ENCODE peak calls at places on chromosomes 2 and 18, in four cellular contexts. R, S, L and P are unnamed samples. For H3K9me3, the result is how much of the 10 kb centered on the place peaks cover.

GRCh38 chr2:53422979-53423378 is 344.6 kb upstream of the CHAC2 start:
- DNase-seq in R (peak), L (no peak), S (no peak), P (no peak)

GRCh38 chr2:37894047-37894446 is 31.0 kb upstream of the RMDN2 start:
- DNase-seq in R (no peak), L (no peak), S (no peak), P (no peak)

GRCh38 chr2:61758991-61759390 is 94.9 kb downstream of the FAM161A start:
- DNase-seq in L (no peak), R (no peak), S (no peak), P (no peak)

GRCh38 chr18:54675076-54675475 is 84.0 kb downstream of the DYNAP start:
- DNase-seq in S (no peak), L (no peak), R (no peak), P (no peak)

GRCh38 chr2:9032555-9032954 is 29.1 kb upstream of the MBOAT2 start:
- DNase-seq in R (no peak), S (no peak), L (no peak), P (no peak)

GRCh38 chr2:7020939-7021470 is 103.8 kb downstream of the RNF144A start:
- DNase-seq in R (no peak), L (no peak), S (no peak), P (no peak)

GRCh38 chr2:105888625-105889024 is 143.9 kb downstream of the NCK2 start:
- DNase-seq in L (no peak), S (no peak), R (peak), P (no peak)

GRCh38 chr2:112817082-112817481 is 19.5 kb downstream of the IL1B start:
- DNase-seq in R (no peak), S (no peak), L (no peak), P (no peak)

GRCh38 chr2:123502926-123503325 is 522.2 kb upstream of the CNTNAP5 start:
- DNase-seq in S (no peak), R (no peak), L (no peak), P (no peak)

GRCh38 chr2:224562831-224563230 is 22.3 kb downstream of the CUL3 start:
- DNase-seq in R (no peak), S (no peak), L (no peak), P (no peak)

GRCh38 chr2:10467401-10467800 is 19.3 kb upstream of the ODC1 start:
- DNase-seq in S (no peak), R (no peak), L (no peak), P (no peak)

GRCh38 chr2:200901459-200902072 is 12.4 kb downstream of the NIF3L1 start:
- DNase-seq in L (no peak), S (no peak), R (peak), P (peak)

GRCh38 chr2:62201307-62201706 is 5.4 kb downstream of the B3GNT2 start:
- DNase-seq in S (no peak), R (no peak), L (no peak), P (no peak)

GRCh38 chr2:13106302-13106701 is 389.6 kb downstream of the TRIB2 start:
- DNase-seq in S (no peak), R (no peak), L (no peak), P (no peak)

GRCh38 chr2:198162276-198162675 is 357.9 kb downstream of the PLCL1 start:
- DNase-seq in L (no peak), R (no peak), S (no peak), P (no peak)

GRCh38 chr2:9675369-9676351 is 44.9 kb upstream of the YWHAQ start:
- DNase-seq in R (no peak), S (no peak), L (no peak), P (no peak)

GRCh38 chr2:216695401-216695821 is at the start of gene IGFBP5:
- DNase-seq in R (no peak), L (peak), S (peak), P (no peak)

GRCh38 chr2:129895526-129896082 is 83.9 kb upstream of the RAB6C start:
- DNase-seq in L (no peak), S (no peak), R (no peak), P (no peak)

GRCh38 chr18:24631238-24632025 is 171.0 kb downstream of the HRH4 start:
- DNase-seq in R (no peak), L (peak), S (no peak), P (no peak)

GRCh38 chr18:3706279-3707097 is 256.5 kb downstream of the TGIF1 start:
- DNase-seq in S (no peak), L (no peak), R (no peak), P (no peak)

GRCh38 chr2:89845532-89845931 is 1154.1 kb downstream of the RPIA start:
- DNase-seq in R (no peak), S (no peak), L (no peak), P (no peak)

GRCh38 chr2:100791936-100792308 is 28.0 kb upstream of the NPAS2 start:
- DNase-seq in L (no peak), R (no peak), S (no peak), P (no peak)

GRCh38 chr2:84830095-84830494 is 50.8 kb downstream of the TRABD2A start:
- DNase-seq in R (no peak), S (peak), L (peak), P (no peak)

GRCh38 chr2:154194917-154195643 is 323.4 kb downstream of the GALNT13 start:
- DNase-seq in L (no peak), S (no peak), R (no peak), P (no peak)

GRCh38 chr2:236287656-236288055 is 23.4 kb upstream of the ASB18 start:
- DNase-seq in R (no peak), L (no peak), S (no peak), P (no peak)

GRCh38 chr2:125172181-125172580 is 1147.1 kb downstream of the CNTNAP5 start:
- DNase-seq in L (no peak), R (no peak), S (no peak), P (no peak)

GRCh38 chr2:208501217-208501616 is 94.6 kb downstream of the PTH2R start:
- DNase-seq in R (peak), S (no peak), L (no peak), P (no peak)

GRCh38 chr2:36376319-36376765 is 20.8 kb downstream of the CRIM1 start:
- DNase-seq in R (no peak), S (peak), L (peak), P (no peak)

GRCh38 chr2:107932986-107933385 is 53.3 kb upstream of the SLC5A7 start:
- DNase-seq in S (no peak), R (peak), L (no peak), P (no peak)

GRCh38 chr18:48374423-48375149 is 34.6 kb downstream of the ZBTB7C start:
- DNase-seq in L (no peak), R (no peak), S (no peak), P (no peak)

GRCh38 chr2:213188533-213188867 is 37.1 kb upstream of the IKZF2 start:
- DNase-seq in R (no peak), S (no peak), L (no peak), P (no peak)

GRCh38 chr18:62436636-62437519 is 85.9 kb upstream of the ZCCHC2 start:
- DNase-seq in R (no peak), S (peak), L (peak), P (no peak)

GRCh38 chr2:58042486-58042970 is 4.1 kb upstream of the VRK2 start:
- DNase-seq in L (no peak), R (no peak), S (no peak), P (no peak)

GRCh38 chr18:55053976-55054375 is 94.7 kb upstream of the CCDC68 start:
- DNase-seq in L (no peak), S (no peak), R (no peak), P (no peak)

GRCh38 chr18:3261393-3262233 is at the start of gene MYL12B:
- DNase-seq in R (peak), L (peak), S (peak), P (peak)

GRCh38 chr2:62443886-62444285 is 62.1 kb downstream of the TMEM17 start:
- DNase-seq in S (no peak), R (peak), L (no peak), P (no peak)

GRCh38 chr2:210816769-210817168 is 260.4 kb downstream of the CPS1 start:
- DNase-seq in R (no peak), L (no peak), S (no peak), P (no peak)

GRCh38 chr2:20884829-20885228 is 61.9 kb upstream of the LDAH start:
- DNase-seq in L (no peak), R (no peak), S (no peak), P (no peak)

GRCh38 chr2:20879221-20879620 is 56.3 kb upstream of the LDAH start:
- DNase-seq in S (no peak), R (no peak), L (no peak), P (no peak)

GRCh38 chr2:20880221-20880771 is 57.4 kb upstream of the LDAH start:
- DNase-seq in S (no peak), R (peak), L (no peak), P (no peak)

GRCh38 chr2:20877944-20878343 is 55.0 kb upstream of the LDAH start:
- DNase-seq in R (no peak), S (no peak), L (no peak), P (no peak)

DNA sequence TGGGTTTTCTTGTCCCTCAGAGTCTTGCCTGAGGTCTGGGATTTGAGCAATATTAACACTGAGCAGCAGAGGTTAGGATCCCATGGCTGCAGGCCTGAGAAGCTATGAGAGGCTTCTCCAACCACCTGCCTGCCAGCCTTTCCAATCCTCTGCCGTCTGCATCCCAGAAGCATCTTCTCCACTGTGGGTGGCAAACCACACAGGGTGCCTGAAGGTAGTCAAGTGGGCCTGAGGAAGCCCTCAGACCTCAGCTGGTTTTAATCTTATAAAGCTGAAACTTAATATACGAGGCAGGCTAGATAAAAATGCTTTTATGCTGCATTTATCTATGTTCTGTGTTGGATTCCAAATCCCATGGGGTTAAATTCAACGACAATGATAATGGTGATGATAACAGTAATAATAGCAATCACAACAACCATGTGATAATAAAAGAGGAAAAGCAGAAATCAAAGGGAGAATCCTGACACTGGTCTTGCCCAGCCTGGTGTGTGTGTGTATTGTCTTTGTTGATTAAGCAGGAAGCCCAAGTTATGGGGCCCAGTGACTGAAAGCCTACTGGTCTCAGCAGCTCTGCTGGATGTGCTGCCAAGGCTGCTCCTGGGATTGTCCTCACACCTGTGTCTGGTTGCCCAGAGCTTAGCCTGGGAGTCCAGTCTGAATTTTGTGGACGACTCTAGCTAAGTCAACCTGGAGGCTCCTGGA is 59.7 kb upstream of the LDAH start:
- DNase-seq in R (no peak), L (no peak), S (no peak), P (no peak)
- H3K9me3 ChIP-seq in R (under half), L (under half), S (under half), P (under half)

GRCh38 chr18:41486581-41486980 is 468.5 kb upstream of the PIK3C3 start:
- DNase-seq in L (no peak), R (no peak), S (no peak), P (no peak)

GRCh38 chr18:41490861-41491260 is 464.2 kb upstream of the PIK3C3 start:
- DNase-seq in S (no peak), L (no peak), R (no peak), P (no peak)
- H3K9me3 ChIP-seq in S (under half), L (under half), R (under half), P (under half)

GRCh38 chr2:4340536-4340935 is 637.2 kb downstream of the DCDC2C start:
- DNase-seq in L (no peak), S (no peak), R (no peak), P (no peak)

GRCh38 chr2:4336855-4337254 is 633.5 kb downstream of the DCDC2C start:
- DNase-seq in L (no peak), R (no peak), S (no peak), P (no peak)

DNA sequence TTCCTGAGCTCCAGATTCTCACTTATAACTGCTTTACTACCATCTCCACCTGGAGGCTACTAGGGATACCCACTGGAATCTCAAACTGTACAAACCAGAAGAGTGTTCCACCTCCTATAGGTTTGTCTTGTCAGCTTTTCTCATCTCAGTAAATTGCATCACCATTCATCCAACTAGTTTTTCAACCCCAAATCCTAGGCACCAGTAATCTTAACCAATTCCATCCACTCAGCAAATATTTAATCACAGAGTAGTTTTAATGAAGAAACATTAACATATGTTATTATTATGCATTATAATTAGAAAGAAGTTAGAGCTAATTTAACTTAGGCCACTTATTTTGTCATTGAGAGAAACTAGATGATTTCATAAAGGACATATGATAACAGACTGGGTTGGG is 635.0 kb downstream of the DCDC2C start:
- DNase-seq in L (no peak), R (no peak), S (no peak), P (no peak)
- H3K9me3 ChIP-seq in L (under half), R (under half), S (under half), P (under half)

GRCh38 chr18:35248429-35248828 is 7.6 kb downstream of the ZNF397 start:
- DNase-seq in S (no peak), R (no peak), L (no peak), P (no peak)
- H3K9me3 ChIP-seq in S (under half), R (under half), L (under half), P (under half)

DNA sequence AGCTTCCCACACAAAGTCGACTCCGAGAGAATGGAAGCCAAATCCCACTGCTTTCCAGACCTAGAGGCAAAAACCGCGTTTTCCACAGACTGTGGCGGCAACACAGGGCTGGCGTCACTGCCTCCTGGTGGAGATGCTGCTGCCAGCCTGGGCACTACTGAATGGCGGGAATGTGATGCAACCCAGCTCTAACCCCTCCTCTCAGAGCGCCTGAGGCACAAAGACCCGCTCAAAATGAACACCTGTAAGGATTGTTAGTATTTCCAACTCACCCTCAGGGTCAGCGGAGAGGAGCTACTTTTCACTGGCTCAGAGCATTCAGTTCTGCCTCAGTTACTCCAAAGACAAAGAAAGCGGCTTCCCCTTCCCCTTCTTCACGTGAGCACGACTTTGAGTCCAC is 548.0 kb upstream of the SALL3 start:
- DNase-seq in L (no peak), S (no peak), R (no peak), P (no peak)
- H3K9me3 ChIP-seq in L (under half), S (under half), R (under half), P (under half)

GRCh38 chr2:4024561-4024960 is 321.2 kb downstream of the DCDC2C start:
- DNase-seq in S (no peak), R (no peak), L (no peak), P (no peak)

GRCh38 chr2:4029081-4029480 is 325.7 kb downstream of the DCDC2C start:
- DNase-seq in L (no peak), R (no peak), S (no peak), P (no peak)
- H3K9me3 ChIP-seq in L (under half), R (under half), S (under half), P (under half)

GRCh38 chr2:1598041-1598710 is 146.1 kb downstream of the PXDN start:
- DNase-seq in R (no peak), S (no peak), L (no peak), P (no peak)
- H3K9me3 ChIP-seq in R (under half), S (under half), L (under half), P (under half)